ENCODE peak calls at places on chromosomes 5 and 9, in eight cellular contexts. E is AG10803, M is uterus, P is AG04449, A is brain microvascular endothelial cell, W is fibroblast of villous mesenchyme, R is heart left ventricle, V is GM13976. K is an unnamed sample.

GRCh38 chr9:127589955-127590370 is 22.1 kb upstream of the STXBP1 start:
- DNase-seq in E (peak; percentile 79), W (peak; percentile 85), V (peak; percentile 63), P (no peak), R (no peak), M (peak; percentile 79), A (peak; percentile 60), K (peak; percentile 59)

GRCh38 chr9:114608525-114608796 is 2.6 kb upstream of the TMEM268 start:
- DNase-seq in W (no peak), E (no peak), V (no peak), P (no peak), M (no peak), R (no peak), A (no peak), K (no peak)

GRCh38 chr9:2055203-2055658 is 40.1 kb downstream of the SMARCA2 start:
- DNase-seq in V (no peak), E (peak; percentile 61), A (no peak), M (no peak), P (no peak), R (no peak), W (no peak), K (peak; percentile 22)

GRCh38 chr9:71506821-71507220 is 261.5 kb downstream of the CEMIP2 start:
- DNase-seq in A (peak; percentile 18), W (peak; percentile 48), M (no peak), R (no peak), V (no peak), E (peak; percentile 49), P (no peak), K (no peak)

GRCh38 chr5:148733601-148734438 is 79.5 kb upstream of the HTR4 start:
- DNase-seq in R (peak; percentile 67), W (peak; percentile 84), E (peak; percentile 77), A (peak; percentile 87), V (no peak), P (peak; percentile 40), M (peak; percentile 47), K (peak; percentile 27)

GRCh38 chr5:174082286-174082685 is 36.8 kb downstream of the NSG2 start:
- DNase-seq in E (no peak), R (no peak), M (no peak), V (no peak), A (no peak), P (no peak), W (no peak), K (no peak)

GRCh38 chr9:87338075-87338989 is 159.3 kb upstream of the DAPK1 start:
- DNase-seq in V (no peak), P (no peak), W (no peak), A (no peak), E (no peak), M (no peak), R (no peak), K (no peak)

GRCh38 chr9:127555830-127556820 is 56.0 kb upstream of the STXBP1 start:
- DNase-seq in E (peak; percentile 96), R (no peak), V (no peak), W (peak; percentile 91), M (peak; percentile 51), P (peak; percentile 73), A (peak; percentile 94), K (no peak)

GRCh38 chr9:112091805-112092204 is 83.3 kb downstream of the SUSD1 start:
- DNase-seq in P (no peak), V (no peak), A (no peak), R (no peak), E (peak; percentile 35), M (no peak), W (peak; percentile 22), K (no peak)

GRCh38 chr5:9301200-9301599 is 244.7 kb downstream of the SEMA5A start:
- DNase-seq in P (no peak), M (no peak), A (no peak), V (no peak), E (peak; percentile 57), R (no peak), W (no peak), K (no peak)

GRCh38 chr9:113665756-113666155 is 202.2 kb downstream of the RGS3 start:
- DNase-seq in M (no peak), A (no peak), R (no peak), V (no peak), P (no peak), E (no peak), W (no peak), K (no peak)

GRCh38 chr9:90018688-90019087 is 413.9 kb downstream of the GADD45G start:
- DNase-seq in W (no peak), M (no peak), A (no peak), V (no peak), P (no peak), R (no peak), E (no peak), K (no peak)

GRCh38 chr5:158236511-158237335 is 377.8 kb upstream of the CLINT1 start:
- DNase-seq in E (no peak), R (no peak), P (no peak), V (no peak), M (no peak), A (peak; percentile 76), W (no peak), K (no peak)

GRCh38 chr9:120480707-120481106 is 99.3 kb downstream of the CDK5RAP2 start:
- DNase-seq in W (peak; percentile 7), A (no peak), M (no peak), V (no peak), R (no peak), E (peak; percentile 45), P (no peak), K (no peak)

GRCh38 chr5:92998456-92998855 is 582.6 kb downstream of the NR2F1-AS1 start:
- DNase-seq in A (no peak), P (no peak), M (no peak), E (no peak), W (no peak), R (no peak), V (no peak), K (no peak)

GRCh38 chr5:142906863-142907671 is 136.9 kb downstream of the ARHGAP26 start:
- DNase-seq in V (no peak), M (peak; percentile 54), W (peak; percentile 73), P (no peak), A (peak; percentile 72), E (peak; percentile 66), R (no peak), K (no peak)

GRCh38 chr9:133738039-133738805 is at the start of gene SARDH:
- DNase-seq in P (no peak), V (peak; percentile 85), A (peak; percentile 31), M (peak; percentile 67), R (no peak), W (peak; percentile 53), E (peak; percentile 5), K (peak; percentile 82)

GRCh38 chr9:93824386-93825294 is 130.5 kb downstream of the BARX1 start:
- DNase-seq in E (no peak), P (no peak), A (no peak), M (no peak), R (peak; percentile 18), W (no peak), V (peak; percentile 15), K (peak; percentile 13)

DNA sequence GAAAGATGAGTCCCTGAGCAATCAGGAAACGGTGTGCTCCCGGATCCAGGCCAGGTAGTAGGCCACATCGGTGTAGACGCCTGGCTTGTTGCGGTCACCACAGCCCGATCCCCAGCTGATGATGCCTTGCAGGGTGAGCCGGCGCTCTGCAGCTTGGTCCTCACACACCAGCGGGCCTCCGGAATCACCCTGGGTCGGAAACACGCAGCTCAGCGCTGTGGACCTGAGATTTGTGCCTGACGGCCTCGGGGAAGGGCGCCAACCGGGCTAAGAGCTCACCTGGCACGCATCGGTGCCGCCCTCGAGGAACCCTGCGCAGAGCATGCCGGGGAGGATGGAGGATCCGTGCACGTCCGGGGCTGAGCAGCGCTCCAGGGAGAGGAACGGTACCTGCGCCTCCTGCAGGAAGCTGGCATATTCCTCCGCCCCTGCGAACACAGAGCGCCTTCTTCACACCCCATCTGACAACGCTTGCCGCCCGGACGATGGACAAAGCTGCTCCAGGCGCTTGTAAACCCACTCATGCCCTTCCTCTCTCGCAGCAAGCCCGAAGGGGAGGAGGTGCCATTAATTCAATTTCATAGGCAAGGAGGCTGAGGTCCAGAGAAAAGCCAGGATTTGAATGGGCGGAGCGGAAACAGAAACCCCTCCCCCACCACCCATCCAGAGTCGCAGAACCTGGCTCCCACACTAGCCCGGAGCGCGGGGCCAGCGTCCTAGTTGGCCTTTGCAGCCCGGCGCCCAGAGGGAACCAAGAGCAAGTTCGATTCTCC is 2.0 kb upstream of the PFN3 start:
- DNase-seq in E (peak; percentile 24), R (peak; percentile 68), V (peak; percentile 79), M (peak; percentile 45), P (no peak), W (peak; percentile 62), A (no peak), K (peak; percentile 74)
- TF ChIP-seq CTCF in E (peak; percentile 42), R (peak; percentile 10), V (peak; percentile 60), M (peak; percentile 43), P (peak; percentile 72), W (peak; percentile 51), A (peak; percentile 70), K (peak; percentile 43)

GRCh38 chr5:175840050-175840841 is 31.1 kb upstream of the CPLX2 start:
- DNase-seq in E (peak; percentile 23), R (no peak), W (peak; percentile 23), M (no peak), P (no peak), V (no peak), A (peak; percentile 9), K (peak; percentile 35)
- TF ChIP-seq CTCF in E (peak; percentile 53), R (peak; percentile 44), W (peak; percentile 62), M (no peak), P (peak; percentile 27), V (no peak), A (peak; percentile 66), K (peak; percentile 32)

GRCh38 chr9:103789686-103790085 is 304.4 kb upstream of the SMC2 start:
- DNase-seq in P (no peak), M (no peak), V (no peak), W (peak; percentile 14), A (no peak), E (no peak), R (no peak), K (no peak)
- TF ChIP-seq CTCF in P (peak; percentile 42), M (no peak), V (peak; percentile 24), W (peak; percentile 49), A (peak; percentile 60), E (no peak), R (no peak), K (peak; percentile 37)

GRCh38 chr5:14713476-14714384 is 49.2 kb downstream of the OTULIN start:
- DNase-seq in R (no peak), E (no peak), M (no peak), P (no peak), A (no peak), V (no peak), W (no peak), K (no peak)
- TF ChIP-seq CTCF in R (no peak), E (no peak), M (no peak), P (no peak), A (no peak), V (no peak), W (no peak), K (no peak)

GRCh38 chr5:177393206-177393765 is 7.2 kb downstream of the PFN3 start:
- DNase-seq in W (no peak), E (no peak), M (no peak), P (no peak), A (no peak), V (no peak), R (no peak), K (no peak)
- TF ChIP-seq CTCF in W (no peak), E (no peak), M (no peak), P (no peak), A (no peak), V (no peak), R (no peak), K (no peak)

GRCh38 chr9:77486968-77487367 is 161.2 kb downstream of the GNA14 start:
- DNase-seq in V (no peak), E (no peak), A (no peak), M (no peak), P (no peak), R (no peak), W (no peak), K (no peak)

GRCh38 chr9:77486463-77486862 is 161.7 kb downstream of the GNA14 start:
- DNase-seq in W (no peak), A (no peak), E (no peak), R (no peak), M (no peak), P (no peak), V (no peak), K (no peak)

GRCh38 chr9:77488439-77489126 is 159.5 kb downstream of the GNA14 start:
- DNase-seq in A (no peak), E (peak; percentile 37), P (no peak), R (no peak), V (no peak), M (no peak), W (peak; percentile 36), K (no peak)
- TF ChIP-seq CTCF in A (peak; percentile 71), E (peak; percentile 75), P (peak; percentile 55), R (no peak), V (peak; percentile 20), M (no peak), W (peak; percentile 65), K (peak; percentile 23)

K was measured in GM10248.